ENCODE peak calls at places on chromosome 16, in five cellular contexts. S is GM23248, R is GM06990, Y is OCI-LY7, P is AG04449. Z is an unnamed sample.

GRCh38 chr16:28836761-28837064 is 9.4 kb downstream of the TUFM start:
- DNase-seq in P (no peak), Y (no peak), S (no peak), R (no peak), Z (no peak)

GRCh38 chr16:89140401-89140800 is 31.1 kb upstream of the CDH15 start:
- DNase-seq in R (no peak), Y (no peak), S (no peak), P (no peak), Z (no peak)

GRCh38 chr16:57972285-57972684 is 1.4 kb upstream of the CNGB1 start:
- DNase-seq in R (no peak), P (no peak), S (no peak), Y (no peak), Z (no peak)

GRCh38 chr16:21235199-21235585 is 1.7 kb downstream of the ANKS4B start:
- DNase-seq in R (no peak), S (no peak), P (no peak), Y (no peak), Z (no peak)

GRCh38 chr16:83942815-83943515 is 10.1 kb upstream of the OSGIN1 start:
- DNase-seq in Y (no peak), R (no peak), P (no peak), S (no peak), Z (no peak)

GRCh38 chr16:29644973-29645698 is 17.9 kb upstream of the SPN start:
- DNase-seq in Y (no peak), R (no peak), S (no peak), P (no peak), Z (no peak)

GRCh38 chr16:85055503-85056210 is 28.1 kb downstream of the KIAA0513 start:
- DNase-seq in P (no peak), S (peak; percentile 73), Y (peak; percentile 75), R (peak; percentile 64), Z (peak; percentile 77)

GRCh38 chr16:25014500-25015147 is 545 bp downstream of the ARHGAP17 start:
- DNase-seq in S (peak; percentile 75), Y (peak; percentile 42), P (no peak), R (no peak), Z (no peak)

GRCh38 chr16:57284206-57284951 is at the start of gene PLLP:
- DNase-seq in P (no peak), R (peak; percentile 55), Y (no peak), S (peak; percentile 52), Z (no peak)

GRCh38 chr16:76797457-76797856 is 393.5 kb upstream of the MON1B start:
- DNase-seq in S (no peak), Y (no peak), R (no peak), P (no peak), Z (no peak)

GRCh38 chr16:30184430-30185140 is 1.2 kb downstream of the CORO1A start:
- DNase-seq in R (no peak), P (no peak), S (no peak), Y (peak; percentile 64), Z (no peak)

GRCh38 chr16:17397499-17397891 is 73.3 kb downstream of the XYLT1 start:
- DNase-seq in S (peak; percentile 64), R (no peak), P (no peak), Y (no peak), Z (no peak)

GRCh38 chr16:88454315-88455057 is 1.4 kb downstream of the ZFPM1 start:
- DNase-seq in Y (peak; percentile 59), R (peak; percentile 61), P (no peak), S (peak; percentile 30), Z (no peak)

GRCh38 chr16:88525663-88525990 is 44.6 kb upstream of the ZC3H18 start:
- DNase-seq in Y (no peak), R (no peak), S (no peak), P (no peak), Z (no peak)

GRCh38 chr16:1530883-1531637 is 2.4 kb upstream of the TMEM204 start:
- DNase-seq in Y (no peak), P (peak; percentile 37), R (no peak), S (peak; percentile 91), Z (no peak)

GRCh38 chr16:86786338-86786737 is 208.0 kb downstream of the FOXL1 start:
- DNase-seq in R (no peak), S (no peak), Y (no peak), P (no peak), Z (no peak)

GRCh38 chr16:68995011-68995504 is 110.4 kb upstream of the HAS3 start:
- DNase-seq in Y (no peak), S (peak; percentile 69), P (no peak), R (no peak), Z (no peak)

GRCh38 chr16:1768061-1768766 is 3.1 kb downstream of the NME3 start:
- DNase-seq in P (no peak), Y (no peak), S (no peak), R (no peak), Z (no peak)

GRCh38 chr16:30874244-30874820 is 19.5 kb downstream of the BCL7C start:
- DNase-seq in S (no peak), P (no peak), R (no peak), Y (no peak), Z (no peak)

GRCh38 chr16:21953541-21953902 is 361 bp downstream of the UQCRC2 start:
- DNase-seq in S (no peak), R (no peak), Y (no peak), P (no peak), Z (no peak)

GRCh38 chr16:53022374-53022773 is 30.3 kb downstream of the CHD9NB start:
- DNase-seq in R (no peak), S (peak; percentile 74), Y (peak; percentile 25), P (no peak), Z (no peak)

GRCh38 chr16:64977211-64977920 is 144.5 kb downstream of the CDH11 start:
- DNase-seq in P (no peak), Y (no peak), S (peak; percentile 87), R (no peak), Z (no peak)

GRCh38 chr16:86567701-86568571 is 1.3 kb downstream of the FOXC2 start:
- DNase-seq in R (no peak), Y (no peak), P (no peak), S (peak; percentile 71), Z (no peak)

GRCh38 chr16:6940968-6941367 is 391.7 kb upstream of the RBFOX1 start:
- DNase-seq in S (no peak), P (no peak), Y (no peak), R (no peak), Z (no peak)

GRCh38 chr16:47787695-47788094 is 326.6 kb downstream of the PHKB start:
- DNase-seq in R (no peak), Y (no peak), P (no peak), S (peak; percentile 18), Z (no peak)

GRCh38 chr16:7268182-7268581 is 64.5 kb upstream of the RBFOX1 start:
- DNase-seq in R (no peak), Y (peak; percentile 5), P (no peak), S (peak; percentile 24), Z (no peak)

GRCh38 chr16:75065149-75065807 is 51.3 kb downstream of the LDHD start:
- DNase-seq in S (no peak), P (no peak), Y (no peak), R (no peak), Z (no peak)

GRCh38 chr16:73878616-73879015 is 418.0 kb upstream of the PSMD7 start:
- DNase-seq in Y (peak; percentile 29), P (peak; percentile 40), S (peak; percentile 73), R (no peak), Z (peak; percentile 5)

GRCh38 chr16:12225816-12226480 is 249.4 kb downstream of the SNX29 start:
- DNase-seq in S (peak; percentile 49), R (no peak), P (no peak), Y (no peak), Z (no peak)

GRCh38 chr16:10877472-10877946 is 507 bp downstream of the CIITA start:
- DNase-seq in Y (peak; percentile 75), P (no peak), R (peak; percentile 48), S (no peak), Z (no peak)

GRCh38 chr16:714558-715447 is at the start of gene METRN:
- DNase-seq in P (no peak), R (peak; percentile 86), S (peak; percentile 97), Y (peak; percentile 89), Z (no peak)

GRCh38 chr16:81940781-81941560 is 70.3 kb downstream of the SDR42E1 start:
- DNase-seq in Y (no peak), S (peak; percentile 81), R (no peak), P (peak; percentile 17), Z (no peak)

Z was measured in GM12864.